ENCODE peak calls at places on chromosomes 2 and 18, in four cellular contexts. D, T, Z and E are unnamed samples.

GRCh38 chr2:33214436-33214835 is 262.0 kb upstream of the RASGRP3 start:
- DNase-seq in T (no peak), Z (no peak), D (no peak), E (no peak)

GRCh38 chr18:36045241-36045999 is 21.9 kb downstream of the RPRD1A start:
- DNase-seq in T (no peak), Z (no peak), D (no peak), E (no peak)

GRCh38 chr18:49550621-49551020 is 11.2 kb upstream of the LIPG start:
- DNase-seq in D (no peak), T (no peak), Z (no peak), E (no peak)

GRCh38 chr2:170818294-170819104 is 1.8 kb downstream of the GAD1 start:
- DNase-seq in Z (no peak), D (no peak), T (no peak), E (no peak)

GRCh38 chr18:9823805-9824473 is 61.8 kb upstream of the TXNDC2 start:
- DNase-seq in Z (no peak), D (no peak), T (no peak), E (no peak)

GRCh38 chr2:122011493-122012270 is 256.2 kb downstream of the TSN start:
- DNase-seq in D (no peak), Z (no peak), T (no peak), E (no peak)

GRCh38 chr2:234670804-234671203 is 173.9 kb upstream of the ARL4C start:
- DNase-seq in Z (no peak), T (no peak), D (no peak), E (no peak)

GRCh38 chr18:37778417-37779165 is 213.0 kb upstream of the CELF4 start:
- DNase-seq in T (no peak), D (peak), Z (peak), E (peak)

GRCh38 chr2:41027095-41027494 is 575.2 kb upstream of the SLC8A1 start:
- DNase-seq in D (no peak), T (no peak), Z (no peak), E (no peak)

GRCh38 chr2:160397530-160397865 is 96.1 kb downstream of the RBMS1 start:
- DNase-seq in T (no peak), Z (no peak), D (no peak), E (no peak)

GRCh38 chr2:111663471-111663951 is 220.5 kb downstream of the ANAPC1 start:
- DNase-seq in T (no peak), D (peak), Z (peak), E (no peak)

GRCh38 chr18:22088029-22088428 is 81.4 kb upstream of the GATA6 start:
- DNase-seq in Z (no peak), T (no peak), D (no peak), E (no peak)

GRCh38 chr18:22088976-22089375 is 80.4 kb upstream of the GATA6 start:
- DNase-seq in D (no peak), T (no peak), Z (no peak), E (no peak)

GRCh38 chr18:22086973-22087372 is 82.4 kb upstream of the GATA6 start:
- DNase-seq in D (no peak), Z (no peak), T (no peak), E (no peak)

GRCh38 chr18:22082408-22082807 is 87.0 kb upstream of the GATA6 start:
- DNase-seq in T (no peak), Z (no peak), D (no peak), E (no peak)

GRCh38 chr18:22084547-22084946 is 84.8 kb upstream of the GATA6 start:
- DNase-seq in Z (peak), T (no peak), D (no peak), E (no peak)
- TF ChIP-seq TARDBP in Z (no peak), T (no peak), D (no peak), E (no peak)

GRCh38 chr2:223897669-223898314 is 47.3 kb downstream of the WDFY1 start:
- DNase-seq in D (no peak), T (no peak), Z (no peak), E (no peak)

GRCh38 chr2:223896751-223897320 is 48.3 kb downstream of the WDFY1 start:
- DNase-seq in Z (no peak), D (no peak), T (peak), E (no peak)

GRCh38 chr2:223889133-223889769 is 51.9 kb upstream of the AP1S3 start:
- DNase-seq in T (no peak), D (no peak), Z (no peak), E (no peak)

GRCh38 chr2:223894968-223895367 is 50.2 kb downstream of the WDFY1 start:
- DNase-seq in T (no peak), Z (peak), D (no peak), E (no peak)

GRCh38 chr2:223894009-223894408 is 51.1 kb downstream of the WDFY1 start:
- DNase-seq in Z (no peak), T (no peak), D (no peak), E (no peak)
- TF ChIP-seq TARDBP in Z (no peak), T (no peak), D (no peak), E (no peak)

DNA sequence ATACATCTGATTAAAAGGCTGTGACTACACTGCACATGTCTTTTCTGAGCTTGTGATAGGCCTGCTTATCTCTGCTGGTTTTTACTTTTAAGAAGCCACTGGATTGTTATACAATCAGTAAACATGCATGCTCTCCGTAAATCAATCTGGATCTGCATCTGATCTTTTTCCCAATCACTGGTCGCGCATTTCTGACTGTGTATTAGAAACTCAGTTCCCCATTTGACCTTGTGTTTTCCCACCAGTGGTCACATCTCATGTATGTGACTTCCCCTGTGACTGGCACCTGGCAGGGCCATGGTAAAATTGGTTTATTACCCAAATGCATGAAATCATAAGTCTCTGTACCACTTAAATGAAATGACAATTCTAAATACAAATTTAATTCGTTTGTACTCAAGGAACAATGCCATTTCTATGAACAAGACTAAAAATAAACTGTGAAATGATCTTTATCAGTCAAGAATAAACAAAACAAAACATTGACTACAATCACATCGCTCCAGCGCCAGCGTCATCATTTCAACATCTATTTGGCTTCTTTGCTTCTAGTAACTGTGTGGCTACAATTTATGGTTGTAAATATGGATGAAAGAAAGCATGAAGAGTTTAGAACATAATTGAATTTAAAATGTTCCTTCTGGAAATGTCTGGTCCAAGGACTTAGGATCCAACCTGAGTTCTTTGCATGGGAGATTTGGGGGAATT is 396.6 kb upstream of the TRIB2 start:
- DNase-seq in D (no peak), Z (no peak), T (no peak), E (no peak)
- TF ChIP-seq TARDBP in D (no peak), Z (no peak), T (no peak), E (no peak)

GRCh38 chr2:10236571-10237391 is 65.9 kb upstream of the HPCAL1 start:
- DNase-seq in Z (no peak), T (no peak), D (no peak), E (no peak)

GRCh38 chr2:10238396-10238795 is 64.3 kb upstream of the HPCAL1 start:
- DNase-seq in Z (no peak), D (no peak), T (no peak), E (no peak)

GRCh38 chr2:10238991-10239485 is 63.7 kb upstream of the HPCAL1 start:
- DNase-seq in T (no peak), Z (no peak), D (no peak), E (no peak)

GRCh38 chr2:10235909-10236550 is 66.7 kb upstream of the HPCAL1 start:
- DNase-seq in T (no peak), D (no peak), Z (no peak), E (no peak)

DNA sequence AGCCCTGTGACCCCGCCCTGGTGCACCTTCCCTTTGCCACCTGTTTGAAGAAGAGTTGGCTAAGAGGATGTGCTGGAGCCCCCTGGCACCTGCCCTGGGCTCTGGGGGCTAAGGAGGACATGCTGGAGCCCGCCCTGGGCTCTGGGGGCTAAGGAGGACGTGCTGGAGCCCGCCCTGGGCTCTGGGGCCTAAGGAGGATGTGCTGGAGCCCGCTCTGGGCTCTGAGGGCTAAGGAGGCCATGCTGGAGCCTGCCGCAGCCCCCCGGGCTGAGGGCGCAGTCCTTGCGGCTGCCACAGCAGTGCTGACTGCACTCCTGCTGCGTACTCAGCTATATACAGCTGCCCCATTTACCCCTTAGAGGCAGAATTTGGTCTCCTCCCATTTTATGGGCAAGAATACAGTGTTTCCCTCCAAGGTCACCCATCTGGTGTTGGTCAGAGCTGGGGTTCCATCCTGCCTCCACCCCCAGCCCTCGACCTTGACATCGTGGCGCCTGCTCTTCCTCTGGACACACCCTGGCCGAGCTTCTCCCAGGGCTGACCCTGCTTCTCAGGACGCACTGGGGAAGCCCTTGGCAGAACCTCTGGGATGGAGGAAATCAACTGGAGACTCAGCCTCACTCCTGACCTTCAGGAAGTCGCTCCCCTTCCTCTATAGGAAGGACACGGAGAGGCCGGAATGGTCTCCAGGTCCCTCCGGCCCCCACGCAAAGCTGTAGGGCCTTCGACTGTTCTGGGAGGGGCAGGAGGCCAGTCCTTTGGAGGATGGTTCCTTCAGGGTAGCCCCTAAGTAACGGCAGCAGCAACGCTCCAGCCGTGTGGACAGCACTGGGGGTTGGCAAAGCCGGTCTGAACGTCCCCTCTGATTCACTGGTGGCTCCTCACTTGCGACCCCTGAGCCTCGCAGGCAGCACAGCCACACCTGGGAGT is 65.0 kb upstream of the HPCAL1 start:
- DNase-seq in Z (no peak), D (no peak), T (no peak), E (no peak)
- TF ChIP-seq TARDBP in Z (no peak), D (no peak), T (no peak), E (no peak)

GRCh38 chr2:203786912-203787311 is 80.5 kb downstream of the CD28 start:
- DNase-seq in Z (peak), D (no peak), T (no peak), E (no peak)
- TF ChIP-seq TARDBP in Z (no peak), D (no peak), T (no peak), E (no peak)

DNA sequence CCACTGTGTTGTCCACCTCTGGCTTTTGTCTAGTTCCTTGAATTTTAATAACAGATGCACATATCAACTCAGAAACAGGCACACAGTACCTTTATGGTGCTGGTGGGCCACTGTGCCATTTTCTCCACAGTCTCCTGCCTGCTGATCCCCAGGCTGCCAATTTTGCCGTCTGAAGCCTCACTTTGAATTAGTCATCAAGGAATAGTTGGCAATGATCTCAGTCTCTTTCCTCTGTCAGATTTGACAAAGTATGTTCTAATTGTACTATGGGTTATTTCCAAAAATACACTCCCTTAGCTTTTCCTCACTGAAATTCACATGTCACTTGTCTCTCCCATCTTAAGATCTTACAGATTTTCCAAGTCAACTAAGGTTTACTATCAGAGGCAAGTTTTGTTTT is 140.7 kb downstream of the ZNF516 start:
- DNase-seq in T (no peak), D (no peak), Z (no peak), E (no peak)
- TF ChIP-seq TARDBP in T (no peak), D (no peak), Z (no peak), E (no peak)

DNA sequence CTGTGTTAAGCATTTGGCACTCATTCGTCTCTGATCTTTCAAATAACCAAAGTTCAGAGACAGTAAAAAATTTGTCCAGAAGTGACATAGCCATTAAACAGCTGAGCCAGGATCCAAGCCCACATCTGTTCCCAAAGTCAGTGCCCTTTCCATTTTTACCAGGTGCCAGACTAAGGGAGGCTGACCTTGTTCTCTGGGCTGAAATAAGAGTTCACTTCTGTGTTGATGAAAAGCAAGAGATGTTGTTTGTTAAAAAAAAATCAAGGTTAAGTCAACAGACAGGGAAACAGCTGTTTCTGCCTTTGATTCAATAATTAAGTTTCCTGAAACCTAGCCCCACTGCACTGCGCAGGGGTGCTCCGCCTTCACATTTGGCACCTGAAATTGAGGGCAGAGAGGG is 117.1 kb downstream of the PRKRA start:
- DNase-seq in Z (no peak), T (no peak), D (no peak), E (no peak)
- TF ChIP-seq TARDBP in Z (no peak), T (no peak), D (no peak), E (no peak)

GRCh38 chr18:79546781-79547272 is 132.8 kb upstream of the CTDP1 start:
- DNase-seq in T (no peak), D (no peak), Z (no peak), E (no peak)

GRCh38 chr18:79548621-79548985 is 131.0 kb upstream of the CTDP1 start:
- DNase-seq in T (no peak), D (no peak), Z (no peak), E (no peak)

GRCh38 chr18:79548986-79549637 is 130.5 kb upstream of the CTDP1 start:
- DNase-seq in T (no peak), Z (no peak), D (no peak), E (no peak)

GRCh38 chr18:79548077-79548450 is 131.5 kb upstream of the CTDP1 start:
- DNase-seq in D (no peak), Z (no peak), T (no peak), E (no peak)

GRCh38 chr18:79547413-79548076 is 132.1 kb upstream of the CTDP1 start:
- DNase-seq in T (no peak), D (no peak), Z (no peak), E (no peak)
- TF ChIP-seq TARDBP in T (no peak), D (no peak), Z (no peak), E (no peak)

DNA sequence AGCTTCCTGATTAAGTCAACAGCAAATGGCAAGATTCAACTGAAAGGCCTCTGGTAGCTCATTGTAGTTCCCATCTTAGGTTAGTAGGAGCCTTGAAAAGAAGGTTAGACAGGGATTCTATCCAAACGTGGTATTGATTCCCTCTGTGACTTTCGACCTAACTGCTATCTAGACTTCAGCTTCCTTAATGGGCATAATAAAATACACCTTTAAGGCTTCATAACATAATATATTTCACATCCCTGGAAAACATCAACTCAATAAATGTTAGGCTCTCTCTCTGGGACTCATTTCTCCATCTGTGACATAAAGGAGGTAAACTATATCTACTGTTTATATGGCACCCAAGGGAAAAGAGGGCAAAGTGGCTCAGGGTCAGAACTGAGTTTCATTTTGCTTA is 60.9 kb downstream of the STK39 start:
- DNase-seq in D (no peak), T (no peak), Z (no peak), E (no peak)
- TF ChIP-seq TARDBP in D (no peak), T (no peak), Z (no peak), E (no peak)